ENCODE peak calls at places on chromosomes 1 and 21, in four cellular contexts. D is NCI-H1092 treated with DMSO at 0.1 percent for 48 hours; T is effector memory CD8-positive, alpha-beta T cell; V is GM20000. K is an unnamed sample.
A peak's percentile ranks its signal among the peaks of the same experiment; 100 is the strongest.

GRCh38 chr1:208086116-208086515 is 158.1 kb downstream of the PLXNA2 start:
- DNase-seq in D (no peak), V (no peak), T (no peak), K (no peak)

GRCh38 chr1:74513901-74514300 is 1.5 kb upstream of the LRRC53 start:
- DNase-seq in D (no peak), V (no peak), T (no peak), K (no peak)

GRCh38 chr1:55860816-55861519 is 645.8 kb upstream of the USP24 start:
- DNase-seq in T (no peak), V (no peak), D (no peak), K (no peak)

GRCh38 chr1:204959374-204959773 is 83.6 kb upstream of the CNTN2 start:
- DNase-seq in V (no peak), D (no peak), T (no peak), K (no peak)

GRCh38 chr1:198700016-198700392 is 61.2 kb downstream of the PTPRC start:
- DNase-seq in T (no peak), D (no peak), V (no peak), K (no peak)

GRCh38 chr1:235892080-235892670 is 25.5 kb upstream of the LYST start:
- DNase-seq in V (peak; percentile 32), T (no peak), D (no peak), K (no peak)

GRCh38 chr21:15809818-15810217 is 80.0 kb downstream of the USP25 start:
- DNase-seq in V (no peak), T (no peak), D (peak; percentile 28), K (no peak)

GRCh38 chr1:21647431-21648373 is 21.5 kb downstream of the RAP1GAP start:
- DNase-seq in D (no peak), V (peak; percentile 75), T (no peak), K (no peak)

GRCh38 chr1:232018512-232019340 is 392.1 kb downstream of the DISC1 start:
- DNase-seq in D (no peak), T (no peak), V (no peak), K (no peak)

GRCh38 chr1:165298081-165298820 is 58.3 kb downstream of the LMX1A start:
- DNase-seq in T (no peak), D (no peak), V (no peak), K (no peak)

GRCh38 chr1:24112381-24113169 is 640 bp upstream of the MYOM3 start:
- DNase-seq in D (peak; percentile 37), V (peak; percentile 75), T (peak; percentile 28), K (peak; percentile 28)

GRCh38 chr21:28906841-28907240 is 85.8 kb downstream of the LTN1 start:
- DNase-seq in D (no peak), T (no peak), V (no peak), K (no peak)

GRCh38 chr1:176949033-176949662 is 215.4 kb downstream of the ASTN1 start:
- DNase-seq in D (no peak), T (no peak), V (peak; percentile 37), K (no peak)

GRCh38 chr1:96340688-96341087 is 380.9 kb upstream of the PTBP2 start:
- DNase-seq in D (no peak), T (no peak), V (no peak), K (no peak)

GRCh38 chr1:116152577-116152943 is 41.4 kb downstream of the MAB21L3 start:
- DNase-seq in V (no peak), D (no peak), T (no peak), K (no peak)

GRCh38 chr1:198528376-198528775 is 12.1 kb downstream of the ATP6V1G3 start:
- DNase-seq in V (no peak), T (no peak), D (no peak), K (no peak)

GRCh38 chr1:156025873-156026272 is 5.1 kb upstream of the SSR2 start:
- DNase-seq in D (peak; percentile 78), T (no peak), V (peak; percentile 67), K (no peak)

GRCh38 chr1:33763406-33763805 is 100.5 kb upstream of the HMGB4 start:
- DNase-seq in D (no peak), T (no peak), V (no peak), K (no peak)

GRCh38 chr1:31723828-31724359 is 20.1 kb upstream of the COL16A1 start:
- DNase-seq in T (peak; percentile 35), D (no peak), V (peak; percentile 75), K (no peak)

GRCh38 chr1:65065535-65066378 is 82.2 kb upstream of the AK4 start:
- DNase-seq in D (peak; percentile 7), V (no peak), T (no peak), K (peak; percentile 6)

GRCh38 chr1:12556368-12556930 is 61.6 kb downstream of the DHRS3 start:
- DNase-seq in V (no peak), D (peak; percentile 27), T (no peak), K (no peak)

GRCh38 chr1:3472906-3473305 is 18.4 kb downstream of the ARHGEF16 start:
- DNase-seq in T (no peak), D (no peak), V (no peak), K (no peak)

K was measured in naive B cell.